ENCODE peak calls at places on chromosomes 12 and 14, in ten cellular contexts. C is upper lobe of right lung; S is IMR-90; J is CD8-positive, alpha-beta T cell; P is pancreas; G is aorta; L is PC-3; E is upper lobe of left lung; T is gastrocnemius medialis; Q is right cardiac atrium. A is an unnamed sample.

GRCh38 chr14:84421611-84422010 is 1108.3 kb upstream of the FLRT2 start:
- ATAC-seq in C (no peak), S (no peak), J (no peak), P (no peak), G (no peak), L (no peak), E (no peak), T (no peak), Q (no peak), A (no peak)

GRCh38 chr12:38155020-38155395 is 161.6 kb upstream of the ALG10B start:
- ATAC-seq in C (no peak), S (no peak), J (no peak), P (no peak), G (no peak), L (no peak), E (no peak), T (no peak), Q (no peak), A (no peak)

GRCh38 chr12:42097971-42098370 is 46.7 kb downstream of the GXYLT1 start:
- ATAC-seq in C (peak), S (no peak), J (peak), P (peak), G (no peak), L (no peak), E (peak), T (no peak), Q (no peak), A (no peak)

GRCh38 chr14:56702515-56702914 is 107.8 kb downstream of the OTX2 start:
- ATAC-seq in C (no peak), S (no peak), J (no peak), P (no peak), G (no peak), L (no peak), E (no peak), T (no peak), Q (no peak), A (no peak)

GRCh38 chr14:76826122-76826521 is at the start of gene LRRC74A:
- ATAC-seq in C (no peak), S (no peak), J (no peak), P (no peak), G (no peak), L (no peak), E (no peak), T (no peak), Q (no peak), A (no peak)

GRCh38 chr14:91453744-91454143 is 36.1 kb upstream of the CCDC88C start:
- ATAC-seq in C (peak), S (no peak), J (no peak), P (no peak), G (no peak), L (no peak), E (no peak), T (no peak), Q (no peak), A (no peak)

GRCh38 chr12:70711831-70712230 is 74.6 kb upstream of the PTPRB start:
- ATAC-seq in C (no peak), S (no peak), J (no peak), P (no peak), G (no peak), L (no peak), E (no peak), T (no peak), Q (no peak), A (no peak)

GRCh38 chr14:50510157-50510556 is 22.2 kb downstream of the MAP4K5 start:
- ATAC-seq in C (no peak), S (no peak), J (no peak), P (peak), G (no peak), L (no peak), E (no peak), T (no peak), Q (no peak), A (no peak)

GRCh38 chr14:64409509-64409908 is 21.4 kb downstream of the MTHFD1 start:
- ATAC-seq in C (no peak), S (no peak), J (no peak), P (no peak), G (no peak), L (no peak), E (no peak), T (no peak), Q (no peak), A (no peak)

GRCh38 chr12:102964872-102965271 is 7.4 kb downstream of the ASCL1 start:
- ATAC-seq in C (peak), S (no peak), J (no peak), P (peak), G (no peak), L (no peak), E (peak), T (no peak), Q (no peak), A (no peak)

GRCh38 chr14:23444314-23444713 is 8.9 kb upstream of the MYH7 start:
- ATAC-seq in C (no peak), S (no peak), J (no peak), P (no peak), G (no peak), L (no peak), E (no peak), T (peak), Q (no peak), A (no peak)

GRCh38 chr12:89935850-89936249 is 227.2 kb upstream of the ATP2B1 start:
- ATAC-seq in C (no peak), S (no peak), J (no peak), P (no peak), G (no peak), L (no peak), E (no peak), T (no peak), Q (no peak), A (no peak)

GRCh38 chr14:53807580-53807979 is 149.0 kb downstream of the BMP4 start:
- ATAC-seq in C (no peak), S (no peak), J (no peak), P (no peak), G (peak), L (peak), E (peak), T (peak), Q (peak), A (peak)

GRCh38 chr12:41552507-41553047 is 364.5 kb downstream of the PDZRN4 start:
- ATAC-seq in C (no peak), S (no peak), J (no peak), P (no peak), G (no peak), L (no peak), E (no peak), T (no peak), Q (no peak), A (no peak)

GRCh38 chr12:6205761-6206160 is 5.6 kb downstream of the CD9 start:
- ATAC-seq in C (no peak), S (no peak), J (no peak), P (no peak), G (no peak), L (no peak), E (no peak), T (no peak), Q (no peak), A (no peak)

GRCh38 chr12:42961395-42961794 is 371.8 kb upstream of the PRICKLE1 start:
- ATAC-seq in C (peak), S (no peak), J (no peak), P (peak), G (no peak), L (peak), E (peak), T (no peak), Q (peak), A (no peak)

GRCh38 chr12:77049767-77050353 is 15.5 kb downstream of the E2F7 start:
- ATAC-seq in C (peak), S (peak), J (peak), P (peak), G (no peak), L (peak), E (peak), T (peak), Q (peak), A (no peak)

GRCh38 chr14:61372842-61373555 is 51.6 kb downstream of the PRKCH start:
- ATAC-seq in C (peak), S (no peak), J (no peak), P (no peak), G (no peak), L (no peak), E (no peak), T (no peak), Q (no peak), A (no peak)

GRCh38 chr14:61372379-61372778 is 51.0 kb downstream of the PRKCH start:
- ATAC-seq in C (no peak), S (no peak), J (no peak), P (no peak), G (no peak), L (no peak), E (no peak), T (no peak), Q (no peak), A (no peak)

GRCh38 chr14:61365667-61366194 is 44.4 kb downstream of the PRKCH start:
- ATAC-seq in C (no peak), S (peak), J (no peak), P (no peak), G (no peak), L (no peak), E (no peak), T (no peak), Q (no peak), A (no peak)

GRCh38 chr14:61368061-61368710 is 46.8 kb downstream of the PRKCH start:
- ATAC-seq in C (peak), S (no peak), J (no peak), P (peak), G (no peak), L (peak), E (peak), T (no peak), Q (peak), A (no peak)

DNA sequence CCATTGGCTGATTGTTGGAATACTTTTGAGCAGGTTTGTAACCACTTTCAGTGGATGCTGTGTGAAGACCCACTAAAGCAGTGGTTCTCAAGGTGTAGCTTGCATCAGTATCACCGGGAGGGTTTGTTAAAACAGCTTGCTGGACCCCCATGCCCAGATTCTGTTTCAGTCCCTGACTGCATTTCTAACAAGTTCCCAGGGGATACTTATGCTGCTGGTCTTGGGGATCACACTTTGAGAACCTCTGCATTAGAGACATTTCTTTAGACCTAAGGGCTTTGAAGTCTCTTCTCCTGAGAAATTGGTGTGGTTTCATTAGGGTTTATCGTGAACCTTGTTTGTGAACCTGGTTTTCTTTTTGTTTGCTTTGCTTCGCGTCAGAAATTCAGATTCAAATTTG is 47.7 kb downstream of the PRKCH start:
- ATAC-seq in C (no peak), S (no peak), J (no peak), P (no peak), G (no peak), L (no peak), E (no peak), T (no peak), Q (no peak), A (no peak)
- H3K4me3 ChIP-seq in C (no peak), S (no peak), J (no peak), P (no peak), G (no peak), L (peak), E (no peak), T (no peak), Q (no peak), A (no peak)

GRCh38 chr12:110224379-110225304 is 56.4 kb upstream of the ATP2A2 start:
- ATAC-seq in C (peak), S (peak), J (no peak), P (peak), G (peak), L (peak), E (peak), T (peak), Q (peak), A (peak)

GRCh38 chr12:110222027-110222426 is 59.0 kb upstream of the ATP2A2 start:
- ATAC-seq in C (no peak), S (no peak), J (no peak), P (no peak), G (no peak), L (no peak), E (no peak), T (no peak), Q (no peak), A (no peak)

GRCh38 chr12:110227138-110227537 is 53.9 kb upstream of the ATP2A2 start:
- ATAC-seq in C (no peak), S (no peak), J (no peak), P (no peak), G (no peak), L (no peak), E (no peak), T (no peak), Q (no peak), A (no peak)

GRCh38 chr12:110222433-110222832 is 58.6 kb upstream of the ATP2A2 start:
- ATAC-seq in C (no peak), S (no peak), J (no peak), P (no peak), G (no peak), L (no peak), E (no peak), T (no peak), Q (no peak), A (no peak)

DNA sequence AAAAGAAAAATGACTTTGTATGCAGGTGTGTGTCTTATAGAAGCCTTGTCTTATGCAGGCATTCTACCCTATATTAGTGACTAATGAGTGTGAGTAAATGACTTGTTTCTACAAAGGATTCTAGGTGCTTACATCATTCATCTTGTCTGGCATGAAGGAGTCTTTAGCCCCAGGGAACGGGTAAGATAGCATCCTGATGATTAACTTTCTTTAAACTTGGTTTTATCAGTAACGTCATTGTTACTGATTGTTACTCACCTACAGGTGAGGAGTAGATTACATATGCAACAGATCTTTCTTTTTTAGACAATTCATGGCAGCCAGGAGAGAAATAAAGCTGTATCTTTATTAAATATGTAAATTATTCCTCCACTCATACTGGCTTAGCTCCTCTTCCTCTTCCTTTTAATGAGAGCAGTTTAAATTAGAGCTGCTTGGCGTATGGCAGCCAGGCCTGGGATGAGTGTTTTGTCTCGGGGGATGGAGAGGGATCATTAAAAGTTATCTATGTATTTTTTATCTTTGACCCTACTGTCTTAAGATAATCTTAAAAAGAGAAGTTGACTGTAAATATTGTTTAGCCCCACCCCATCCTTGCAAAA is 57.2 kb upstream of the ATP2A2 start:
- ATAC-seq in C (no peak), S (peak), J (no peak), P (peak), G (peak), L (peak), E (peak), T (no peak), Q (peak), A (no peak)
- H3K27ac ChIP-seq in C (no peak), S (peak), J (no peak), P (no peak), G (peak), L (peak), E (peak), T (peak), Q (no peak), A (peak)

DNA sequence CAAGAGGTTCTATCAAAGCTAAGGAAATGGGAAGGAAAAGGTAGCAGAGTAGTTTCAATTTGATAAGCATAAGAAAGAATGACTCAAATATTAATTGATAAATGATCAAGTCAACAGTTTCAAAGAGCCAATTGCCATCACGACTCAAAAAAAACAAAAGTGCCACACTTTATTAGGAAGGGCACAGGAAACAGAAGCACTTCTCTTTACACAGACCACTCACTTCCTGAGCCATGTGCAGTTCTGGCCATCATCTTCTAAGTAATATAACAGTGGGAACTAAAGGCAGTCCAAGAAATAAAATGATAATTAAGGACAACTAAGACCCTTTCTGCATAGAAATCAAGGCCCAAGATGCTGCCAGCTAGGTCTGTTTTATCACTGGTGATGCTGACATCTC is 13.2 kb downstream of the TM7SF3 start:
- ATAC-seq in C (no peak), S (no peak), J (no peak), P (peak), G (no peak), L (no peak), E (no peak), T (no peak), Q (no peak), A (no peak)
- H3K4me3 ChIP-seq in C (no peak), S (no peak), J (no peak), P (no peak), G (no peak), L (no peak), E (no peak), T (no peak), Q (no peak), A (no peak)

DNA sequence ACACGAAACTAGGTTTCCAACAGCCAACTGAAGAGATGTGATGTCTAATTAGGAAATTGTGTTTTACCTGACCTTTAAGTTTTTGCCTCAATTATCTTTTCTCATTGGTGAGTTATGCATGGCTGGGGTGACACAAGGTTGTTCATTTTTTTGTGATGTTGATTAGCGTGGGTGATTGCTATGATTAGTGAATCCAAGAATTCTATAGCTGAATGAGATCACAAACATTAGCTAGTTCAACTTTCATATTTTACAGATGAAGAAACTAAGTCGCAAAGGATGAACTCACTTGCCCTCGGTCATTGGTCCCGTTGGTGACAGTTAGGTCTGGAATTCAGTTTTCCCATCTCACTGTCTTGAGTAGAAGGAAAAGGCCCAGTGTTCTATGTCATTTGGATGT is 32.6 kb upstream of the LMNTD1 start:
- ATAC-seq in C (no peak), S (no peak), J (no peak), P (no peak), G (no peak), L (no peak), E (no peak), T (no peak), Q (no peak), A (no peak)
- H3K27ac ChIP-seq in C (peak), S (no peak), J (no peak), P (no peak), G (no peak), L (no peak), E (no peak), T (no peak), Q (no peak), A (peak)